ENCODE peak calls at places on chromosome 9, in five cellular contexts. One of them, this sample, is unnamed.

GRCh38 chr9:98970532-98971041 is 26.9 kb downstream of the COL15A1 start:
- DNase-seq in colonic mucosa: no peak
- DNase-seq in type B pancreatic cell: no peak
- DNase-seq in coronary artery: no peak
- DNase-seq in H9: no peak
- DNase-seq in this sample: no peak

GRCh38 chr9:135474915-135475314 is 4.7 kb upstream of the PPP1R26 start:
- DNase-seq in colonic mucosa: no peak
- DNase-seq in H9: peak
- DNase-seq in type B pancreatic cell: no peak
- DNase-seq in coronary artery: no peak
- DNase-seq in this sample: no peak

GRCh38 chr9:109520475-109521132 is 22.5 kb upstream of the PTPN3 start:
- DNase-seq in H9: peak
- DNase-seq in coronary artery: no peak
- DNase-seq in type B pancreatic cell: peak
- DNase-seq in colonic mucosa: peak
- DNase-seq in this sample: peak

GRCh38 chr9:135255843-135256567 is 168.5 kb downstream of the OLFM1 start:
- DNase-seq in type B pancreatic cell: no peak
- DNase-seq in colonic mucosa: no peak
- DNase-seq in coronary artery: no peak
- DNase-seq in H9: no peak
- DNase-seq in this sample: no peak

GRCh38 chr9:33868430-33869000 is 51.6 kb downstream of the UBE2R2 start:
- DNase-seq in colonic mucosa: no peak
- DNase-seq in type B pancreatic cell: no peak
- DNase-seq in H9: no peak
- DNase-seq in coronary artery: no peak
- DNase-seq in this sample: no peak

GRCh38 chr9:121786998-121787422 is 135.6 kb downstream of the DAB2IP start:
- DNase-seq in type B pancreatic cell: no peak
- DNase-seq in H9: peak
- DNase-seq in coronary artery: no peak
- DNase-seq in colonic mucosa: no peak
- DNase-seq in this sample: no peak

GRCh38 chr9:131810351-131811170 is 70.7 kb upstream of the RAPGEF1 start:
- DNase-seq in coronary artery: no peak
- DNase-seq in H9: no peak
- DNase-seq in type B pancreatic cell: no peak
- DNase-seq in colonic mucosa: no peak
- DNase-seq in this sample: no peak

GRCh38 chr9:20664501-20664900 is 19.6 kb upstream of the FOCAD start:
- DNase-seq in type B pancreatic cell: no peak
- DNase-seq in H9: peak
- DNase-seq in coronary artery: no peak
- DNase-seq in colonic mucosa: no peak
- DNase-seq in this sample: no peak

GRCh38 chr9:89484475-89485404 is 13.2 kb downstream of the SEMA4D start:
- DNase-seq in H9: peak
- DNase-seq in coronary artery: peak
- DNase-seq in type B pancreatic cell: no peak
- DNase-seq in colonic mucosa: no peak
- DNase-seq in this sample: no peak

GRCh38 chr9:136511670-136512592 is 29.1 kb upstream of the SEC16A start:
- DNase-seq in type B pancreatic cell: no peak
- DNase-seq in colonic mucosa: peak
- DNase-seq in H9: no peak
- DNase-seq in coronary artery: no peak
- DNase-seq in this sample: no peak

GRCh38 chr9:3740690-3741419 is 215.1 kb upstream of the RFX3 start:
- DNase-seq in type B pancreatic cell: no peak
- DNase-seq in colonic mucosa: no peak
- DNase-seq in coronary artery: no peak
- DNase-seq in H9: no peak
- DNase-seq in this sample: no peak

GRCh38 chr9:97934321-97935115 is 3.5 kb downstream of the HEMGN start:
- DNase-seq in H9: no peak
- DNase-seq in coronary artery: no peak
- DNase-seq in colonic mucosa: no peak
- DNase-seq in type B pancreatic cell: no peak
- DNase-seq in this sample: no peak

GRCh38 chr9:5486988-5487387 is 23.3 kb upstream of the PDCD1LG2 start:
- DNase-seq in H9: no peak
- DNase-seq in coronary artery: no peak
- DNase-seq in colonic mucosa: no peak
- DNase-seq in type B pancreatic cell: no peak
- DNase-seq in this sample: no peak

GRCh38 chr9:112443636-112444035 is 43.0 kb upstream of the KIAA1958 start:
- DNase-seq in H9: no peak
- DNase-seq in coronary artery: no peak
- DNase-seq in type B pancreatic cell: no peak
- DNase-seq in colonic mucosa: no peak
- DNase-seq in this sample: no peak

GRCh38 chr9:79013715-79014610 is 557.8 kb upstream of the TLE4 start:
- DNase-seq in colonic mucosa: no peak
- DNase-seq in H9: no peak
- DNase-seq in coronary artery: no peak
- DNase-seq in type B pancreatic cell: no peak
- DNase-seq in this sample: no peak

GRCh38 chr9:90097237-90097636 is 492.4 kb downstream of the GADD45G start:
- DNase-seq in coronary artery: no peak
- DNase-seq in type B pancreatic cell: no peak
- DNase-seq in H9: no peak
- DNase-seq in colonic mucosa: no peak
- DNase-seq in this sample: no peak

GRCh38 chr9:6619909-6620308 is 25.6 kb downstream of the GLDC start:
- DNase-seq in H9: no peak
- DNase-seq in coronary artery: no peak
- DNase-seq in colonic mucosa: no peak
- DNase-seq in type B pancreatic cell: no peak
- DNase-seq in this sample: no peak

GRCh38 chr9:93324191-93324834 is 127.2 kb upstream of the FAM120A start:
- DNase-seq in coronary artery: no peak
- DNase-seq in H9: peak
- DNase-seq in type B pancreatic cell: no peak
- DNase-seq in colonic mucosa: peak
- DNase-seq in this sample: no peak

GRCh38 chr9:126705767-126706697 is 92.3 kb downstream of the LMX1B start:
- DNase-seq in type B pancreatic cell: no peak
- DNase-seq in coronary artery: no peak
- DNase-seq in H9: peak
- DNase-seq in colonic mucosa: peak
- DNase-seq in this sample: no peak

GRCh38 chr9:83919111-83919510 is 2.1 kb downstream of the KIF27 start:
- DNase-seq in coronary artery: no peak
- DNase-seq in H9: no peak
- DNase-seq in colonic mucosa: no peak
- DNase-seq in type B pancreatic cell: no peak
- DNase-seq in this sample: no peak

GRCh38 chr9:134338394-134339182 is 12.3 kb downstream of the RXRA start:
- DNase-seq in coronary artery: no peak
- DNase-seq in colonic mucosa: no peak
- DNase-seq in type B pancreatic cell: no peak
- DNase-seq in H9: no peak
- DNase-seq in this sample: no peak

GRCh38 chr9:86598411-86599239 is 244.4 kb upstream of the TUT7 start:
- DNase-seq in colonic mucosa: no peak
- DNase-seq in H9: no peak
- DNase-seq in coronary artery: no peak
- DNase-seq in type B pancreatic cell: peak
- DNase-seq in this sample: no peak

GRCh38 chr9:108474356-108474755 is 381.4 kb downstream of the ACTL7B start:
- DNase-seq in type B pancreatic cell: no peak
- DNase-seq in H9: no peak
- DNase-seq in colonic mucosa: no peak
- DNase-seq in coronary artery: no peak
- DNase-seq in this sample: no peak

GRCh38 chr9:134065720-134066419 is 2.0 kb downstream of the BRD3 start:
- DNase-seq in H9: peak
- DNase-seq in colonic mucosa: peak
- DNase-seq in type B pancreatic cell: no peak
- DNase-seq in coronary artery: no peak
- DNase-seq in this sample: no peak

GRCh38 chr9:27712826-27713225 is 139.5 kb upstream of the C9orf72 start:
- DNase-seq in H9: no peak
- DNase-seq in coronary artery: no peak
- DNase-seq in type B pancreatic cell: no peak
- DNase-seq in colonic mucosa: no peak
- DNase-seq in this sample: no peak

GRCh38 chr9:89137548-89138462 is 40.8 kb downstream of the SHC3 start:
- DNase-seq in type B pancreatic cell: no peak
- DNase-seq in colonic mucosa: peak
- DNase-seq in H9: no peak
- DNase-seq in coronary artery: peak
- DNase-seq in this sample: peak

GRCh38 chr9:94799578-94800264 is 73.2 kb downstream of the AOPEP start:
- DNase-seq in H9: no peak
- DNase-seq in coronary artery: no peak
- DNase-seq in type B pancreatic cell: no peak
- DNase-seq in colonic mucosa: no peak
- DNase-seq in this sample: no peak

GRCh38 chr9:99134893-99135341 is 30.0 kb downstream of the TGFBR1 start:
- DNase-seq in coronary artery: no peak
- DNase-seq in type B pancreatic cell: no peak
- DNase-seq in H9: no peak
- DNase-seq in colonic mucosa: no peak
- DNase-seq in this sample: peak

GRCh38 chr9:121459513-121459912 is 40.1 kb downstream of the GGTA1 start:
- DNase-seq in H9: no peak
- DNase-seq in colonic mucosa: no peak
- DNase-seq in type B pancreatic cell: no peak
- DNase-seq in coronary artery: no peak
- DNase-seq in this sample: no peak

GRCh38 chr9:119453980-119454379 is 84.7 kb upstream of the BRINP1 start:
- DNase-seq in colonic mucosa: no peak
- DNase-seq in coronary artery: no peak
- DNase-seq in H9: no peak
- DNase-seq in type B pancreatic cell: no peak
- DNase-seq in this sample: no peak

GRCh38 chr9:93886911-93887310 is 68.2 kb downstream of the BARX1 start:
- DNase-seq in colonic mucosa: no peak
- DNase-seq in H9: peak
- DNase-seq in type B pancreatic cell: no peak
- DNase-seq in coronary artery: no peak
- DNase-seq in this sample: no peak

GRCh38 chr9:97327562-97327961 is 20.1 kb downstream of the CCDC180 start:
- DNase-seq in coronary artery: no peak
- DNase-seq in colonic mucosa: no peak
- DNase-seq in H9: no peak
- DNase-seq in type B pancreatic cell: no peak
- DNase-seq in this sample: no peak

GRCh38 chr9:122218885-122219855 is 9.6 kb downstream of the LHX6 start:
- DNase-seq in coronary artery: peak
- DNase-seq in colonic mucosa: no peak
- DNase-seq in H9: peak
- DNase-seq in type B pancreatic cell: no peak
- DNase-seq in this sample: no peak

GRCh38 chr9:303502-303901 is 88.8 kb downstream of the DOCK8 start:
- DNase-seq in coronary artery: no peak
- DNase-seq in H9: no peak
- DNase-seq in type B pancreatic cell: no peak
- DNase-seq in colonic mucosa: no peak
- DNase-seq in this sample: no peak

GRCh38 chr9:304106-304505 is 89.4 kb downstream of the DOCK8 start:
- DNase-seq in coronary artery: no peak
- DNase-seq in type B pancreatic cell: no peak
- DNase-seq in H9: no peak
- DNase-seq in colonic mucosa: no peak
- DNase-seq in this sample: no peak

GRCh38 chr9:311837-312236 is 97.2 kb downstream of the DOCK8 start:
- DNase-seq in colonic mucosa: no peak
- DNase-seq in H9: no peak
- DNase-seq in type B pancreatic cell: no peak
- DNase-seq in coronary artery: no peak
- DNase-seq in this sample: no peak

GRCh38 chr9:304519-305185 is 90.0 kb downstream of the DOCK8 start:
- DNase-seq in coronary artery: no peak
- DNase-seq in H9: peak
- DNase-seq in type B pancreatic cell: no peak
- DNase-seq in colonic mucosa: no peak
- DNase-seq in this sample: no peak

GRCh38 chr9:306907-307306 is 92.2 kb downstream of the DOCK8 start:
- DNase-seq in type B pancreatic cell: no peak
- DNase-seq in colonic mucosa: peak
- DNase-seq in H9: peak
- DNase-seq in coronary artery: no peak
- DNase-seq in this sample: no peak
- TF ChIP-seq CTCF in type B pancreatic cell: no peak
- TF ChIP-seq CTCF in colonic mucosa: no peak
- TF ChIP-seq CTCF in H9: peak
- TF ChIP-seq CTCF in coronary artery: no peak
- TF ChIP-seq CTCF in this sample: no peak

GRCh38 chr9:69655065-69655464 is 17.1 kb downstream of the APBA1 start:
- DNase-seq in coronary artery: no peak
- DNase-seq in H9: no peak
- DNase-seq in type B pancreatic cell: no peak
- DNase-seq in colonic mucosa: no peak
- DNase-seq in this sample: no peak
- TF ChIP-seq CTCF in coronary artery: no peak
- TF ChIP-seq CTCF in H9: no peak
- TF ChIP-seq CTCF in type B pancreatic cell: peak
- TF ChIP-seq CTCF in colonic mucosa: no peak
- TF ChIP-seq CTCF in this sample: no peak

GRCh38 chr9:35664531-35665470 is at the start of gene ARHGEF39:
- DNase-seq in type B pancreatic cell: peak
- DNase-seq in H9: peak
- DNase-seq in coronary artery: no peak
- DNase-seq in colonic mucosa: peak
- DNase-seq in this sample: no peak
- TF ChIP-seq CTCF in type B pancreatic cell: peak
- TF ChIP-seq CTCF in H9: peak
- TF ChIP-seq CTCF in coronary artery: no peak
- TF ChIP-seq CTCF in colonic mucosa: no peak
- TF ChIP-seq CTCF in this sample: peak

DNA sequence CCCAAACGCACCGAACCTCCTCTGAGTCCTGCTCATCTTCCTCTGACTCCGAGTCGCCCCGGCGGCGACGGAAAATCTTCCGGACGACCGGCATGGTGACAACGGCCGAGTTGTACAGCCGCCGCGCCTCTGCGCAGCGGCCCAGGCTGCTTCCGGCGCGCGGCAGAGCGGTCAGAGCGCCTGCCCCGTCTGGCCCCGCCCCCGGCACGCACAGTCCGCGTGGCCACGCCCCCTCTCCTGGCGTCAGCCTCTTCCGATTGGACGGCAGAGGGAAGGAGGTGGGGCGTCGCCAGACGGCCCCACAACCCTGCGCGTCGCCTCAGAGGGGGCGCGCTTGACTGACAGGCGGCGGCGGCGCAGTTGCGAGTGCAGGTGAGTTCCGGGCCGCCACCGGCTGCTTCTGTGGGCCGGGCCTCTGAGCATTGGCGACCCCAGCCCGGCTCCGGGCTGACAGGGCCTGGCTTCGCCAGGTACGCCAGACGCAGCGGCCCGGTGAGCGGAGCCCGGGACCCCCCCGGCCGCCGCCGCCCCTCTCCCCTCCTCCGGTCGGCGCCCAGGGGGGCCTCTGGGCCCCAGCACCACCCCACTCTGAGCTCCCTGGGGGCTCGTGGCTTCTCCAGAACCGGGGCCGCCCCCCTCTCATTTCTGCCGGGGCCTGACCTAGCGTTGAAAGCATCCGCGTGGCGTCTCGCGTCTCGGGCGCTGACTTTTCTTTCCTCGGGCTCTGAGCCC is at the start of the genes C9orf78 and USP20:
- DNase-seq in H9: peak
- DNase-seq in colonic mucosa: peak
- DNase-seq in type B pancreatic cell: peak
- DNase-seq in coronary artery: peak
- DNase-seq in this sample: peak
- TF ChIP-seq CTCF in H9: no peak
- TF ChIP-seq CTCF in colonic mucosa: no peak
- TF ChIP-seq CTCF in type B pancreatic cell: no peak
- TF ChIP-seq CTCF in coronary artery: no peak
- TF ChIP-seq CTCF in this sample: no peak

This sample was measured in AG04450.